ENCODE peak calls at places on chromosomes 1 and 21, in five cellular contexts. N is non-pigmented ciliary epithelial cell, I is C1 segment of cervical spinal cord, B is NCI-H1105, W is HS-5. P is an unnamed sample.
A peak's percentile ranks its signal among the peaks of the same experiment; 100 is the strongest.

GRCh38 chr1:36565576-36566501 is 83.1 kb upstream of the CSF3R start:
- DNase-seq in N (no peak), B (no peak), I (no peak), W (no peak), P (no peak)

GRCh38 chr1:45370575-45370974 is 30.3 kb upstream of the MUTYH start:
- DNase-seq in N (no peak), B (no peak), I (no peak), W (no peak), P (no peak)

GRCh38 chr1:178619523-178619922 is 105.5 kb upstream of the RALGPS2 start:
- DNase-seq in I (no peak), N (no peak), B (no peak), W (no peak), P (no peak)

GRCh38 chr1:108142773-108143394 is 57.3 kb downstream of the SLC25A24 start:
- DNase-seq in B (no peak), W (peak; percentile 38), N (no peak), I (no peak), P (no peak)

GRCh38 chr1:5619469-5619868 is 372.8 kb downstream of the NPHP4 start:
- DNase-seq in B (no peak), N (no peak), W (no peak), I (no peak), P (no peak)

GRCh38 chr1:88327391-88328267 is 356.4 kb upstream of the PKN2 start:
- DNase-seq in W (peak; percentile 75), N (peak; percentile 83), I (peak; percentile 10), B (no peak), P (peak; percentile 13)

GRCh38 chr1:40530735-40531380 is 579 bp upstream of the ZNF684 start:
- DNase-seq in B (no peak), W (no peak), I (no peak), N (no peak), P (no peak)

GRCh38 chr1:23357112-23357908 is 12.3 kb downstream of the ZNF436 start:
- DNase-seq in N (no peak), I (no peak), W (no peak), B (no peak), P (no peak)

GRCh38 chr21:44024895-44025353 is 12.8 kb downstream of the TRAPPC10 start:
- DNase-seq in W (no peak), B (no peak), I (peak; percentile 52), N (peak; percentile 34), P (no peak)

GRCh38 chr1:37633950-37634553 is 640 bp downstream of the RSPO1 start:
- DNase-seq in N (no peak), W (no peak), I (no peak), B (no peak), P (no peak)

GRCh38 chr1:44853201-44853600 is 10.1 kb upstream of the PTCH2 start:
- DNase-seq in N (no peak), W (no peak), B (no peak), I (no peak), P (no peak)

GRCh38 chr1:81801834-81802531 is 1.2 kb downstream of the ADGRL2 start:
- DNase-seq in W (peak; percentile 22), N (no peak), I (no peak), B (peak; percentile 63), P (peak; percentile 14)

GRCh38 chr1:72229893-72230292 is 52.4 kb downstream of the NEGR1 start:
- DNase-seq in N (peak; percentile 3), W (no peak), B (no peak), I (no peak), P (no peak)

GRCh38 chr1:12405325-12406217 is 175.7 kb downstream of the VPS13D start:
- DNase-seq in B (no peak), N (no peak), W (no peak), I (no peak), P (peak; percentile 38)

GRCh38 chr1:231628207-231628876 is 1.8 kb downstream of the DISC1 start:
- DNase-seq in I (no peak), B (no peak), N (no peak), W (peak; percentile 49), P (no peak)

GRCh38 chr1:172723251-172723650 is 64.3 kb downstream of the FASLG start:
- DNase-seq in N (no peak), I (no peak), B (no peak), W (no peak), P (no peak)

GRCh38 chr1:233248014-233248413 is 47.5 kb downstream of the PCNX2 start:
- DNase-seq in B (no peak), W (no peak), I (no peak), N (no peak), P (no peak)

GRCh38 chr1:1285618-1286311 is 5.5 kb downstream of the SCNN1D start:
- DNase-seq in I (no peak), W (no peak), B (no peak), N (no peak), P (peak; percentile 52)

GRCh38 chr1:50976111-50976889 is 6.3 kb downstream of the CDKN2C start:
- DNase-seq in N (no peak), W (no peak), B (peak; percentile 60), I (no peak), P (no peak)

GRCh38 chr1:19310720-19311502 is 1.0 kb downstream of the AKR7A2 start:
- DNase-seq in B (peak; percentile 1), N (no peak), W (no peak), I (no peak), P (no peak)

GRCh38 chr1:119729044-119729443 is 17.3 kb downstream of the PHGDH start:
- DNase-seq in N (no peak), I (no peak), W (no peak), B (no peak), P (no peak)

GRCh38 chr21:33760641-33761103 is 118.4 kb downstream of the ITSN1 start:
- DNase-seq in W (peak; percentile 20), I (no peak), N (peak; percentile 43), B (no peak), P (no peak)

GRCh38 chr1:235073968-235074334 is 54.7 kb downstream of the TOMM20 start:
- DNase-seq in B (peak; percentile 43), N (no peak), W (no peak), I (peak; percentile 37), P (no peak)

GRCh38 chr21:39567180-39567972 is 45.4 kb upstream of the B3GALT5 start:
- DNase-seq in B (no peak), I (no peak), N (no peak), W (no peak), P (no peak)

GRCh38 chr1:34980715-34981114 is 4.4 kb downstream of the TMEM35B start:
- DNase-seq in B (no peak), N (no peak), I (no peak), W (no peak), P (no peak)

GRCh38 chr1:244057474-244058385 is 6.6 kb downstream of the ZBTB18 start:
- DNase-seq in I (no peak), W (no peak), B (no peak), N (no peak), P (no peak)

GRCh38 chr1:9860887-9861286 is 37.1 kb upstream of the CLSTN1 start:
- DNase-seq in W (no peak), N (no peak), I (no peak), B (no peak), P (no peak)

GRCh38 chr1:185787238-185787637 is 53.0 kb downstream of the HMCN1 start:
- DNase-seq in B (no peak), I (no peak), W (no peak), N (no peak), P (no peak)

GRCh38 chr21:45142469-45142868 is 68.1 kb downstream of the ADARB1 start:
- DNase-seq in I (no peak), N (peak; percentile 31), B (no peak), W (no peak), P (no peak)

GRCh38 chr1:177620636-177621190 is 349.1 kb downstream of the SEC16B start:
- DNase-seq in I (no peak), W (peak; percentile 65), B (no peak), N (peak; percentile 14), P (no peak)

GRCh38 chr1:236167578-236167977 is 25.2 kb downstream of the GPR137B start:
- DNase-seq in B (no peak), I (no peak), N (no peak), W (no peak), P (no peak)

GRCh38 chr1:215605011-215605621 is 38.0 kb downstream of the KCTD3 start:
- DNase-seq in I (no peak), N (no peak), B (no peak), W (no peak), P (no peak)

GRCh38 chr1:225626698-225627097 is 26.2 kb downstream of the ENAH start:
- DNase-seq in N (peak; percentile 45), W (no peak), B (no peak), I (no peak), P (no peak)

GRCh38 chr1:81670286-81670685 is 130.4 kb upstream of the ADGRL2 start:
- DNase-seq in B (peak; percentile 9), N (peak; percentile 87), I (peak; percentile 10), W (peak; percentile 37), P (no peak)

GRCh38 chr1:81512242-81512641 is 288.5 kb upstream of the ADGRL2 start:
- DNase-seq in I (no peak), N (no peak), B (no peak), W (no peak), P (no peak)

GRCh38 chr21:44975720-44976555 is 36.1 kb downstream of the SLX9 start:
- DNase-seq in I (peak; percentile 29), B (no peak), N (no peak), W (no peak), P (no peak)

GRCh38 chr1:87004857-87005256 is 90.4 kb downstream of the HS2ST1 start:
- DNase-seq in W (no peak), I (no peak), N (no peak), B (no peak), P (no peak)

GRCh38 chr1:59366352-59366751 is 69.5 kb downstream of the FGGY start:
- DNase-seq in I (no peak), B (no peak), W (peak; percentile 26), N (no peak), P (no peak)

GRCh38 chr1:172789840-172790239 is 130.9 kb downstream of the FASLG start:
- DNase-seq in W (no peak), N (no peak), I (no peak), B (no peak), P (no peak)